ENCODE peak calls at places on chromosomes 5 and 9, in ten cellular contexts. N is body of pancreas, W is cardiac fibroblast, S is GM12865, Z is HepG2, U is colonic mucosa, O is fibroblast of lung, C is BJ, V is neural progenitor cell, B is upper lobe of right lung. T is an unnamed sample.

GRCh38 chr5:575636-576035 is 36.5 kb upstream of the CEP72 start:
- DNase-seq in N (no peak), W (no peak), S (no peak), Z (no peak), U (no peak), O (no peak), C (no peak), V (no peak), B (no peak), T (no peak)

GRCh38 chr5:2663489-2663888 is 88.0 kb downstream of the IRX2 start:
- DNase-seq in N (no peak), W (no peak), S (no peak), Z (no peak), U (no peak), O (no peak), C (no peak), V (no peak), B (no peak), T (no peak)

GRCh38 chr9:27088981-27089380 is 20.0 kb upstream of the TEK start:
- DNase-seq in N (no peak), W (peak), S (no peak), Z (no peak), U (no peak), O (peak), C (peak), V (no peak), B (no peak), T (peak)

GRCh38 chr5:140711794-140712193 is 11.5 kb downstream of the ZMAT2 start:
- DNase-seq in N (no peak), W (no peak), S (no peak), Z (no peak), U (no peak), O (no peak), C (no peak), V (no peak), B (no peak), T (no peak)

GRCh38 chr9:93256878-93257807 is 73.2 kb downstream of the WNK2 start:
- DNase-seq in N (peak), W (no peak), S (no peak), Z (no peak), U (peak), O (no peak), C (no peak), V (no peak), B (peak), T (no peak)

GRCh38 chr5:14908195-14908594 is 36.6 kb upstream of the ANKH start:
- DNase-seq in N (no peak), W (peak), S (no peak), Z (no peak), U (no peak), O (peak), C (no peak), V (no peak), B (no peak), T (no peak)

GRCh38 chr5:65062684-65063083 is 294.0 kb downstream of the CWC27 start:
- DNase-seq in N (no peak), W (peak), S (no peak), Z (no peak), U (peak), O (peak), C (peak), V (no peak), B (no peak), T (peak)

GRCh38 chr9:130570200-130570599 is 9.2 kb upstream of the FUBP3 start:
- DNase-seq in N (no peak), W (peak), S (no peak), Z (no peak), U (no peak), O (peak), C (no peak), V (no peak), B (no peak), T (no peak)

GRCh38 chr9:121359358-121360294 is 10.4 kb downstream of the STOM start:
- DNase-seq in N (no peak), W (peak), S (peak), Z (no peak), U (no peak), O (peak), C (peak), V (no peak), B (no peak), T (no peak)

GRCh38 chr9:93508207-93508606 is 54.8 kb upstream of the FAM120AOS start:
- DNase-seq in N (no peak), W (no peak), S (no peak), Z (no peak), U (no peak), O (no peak), C (no peak), V (no peak), B (peak), T (no peak)

GRCh38 chr9:116661037-116661954 is 25.8 kb upstream of the TRIM32 start:
- DNase-seq in N (peak), W (peak), S (peak), Z (peak), U (no peak), O (peak), C (peak), V (peak), B (no peak), T (peak)

GRCh38 chr5:154701181-154701580 is 54.0 kb upstream of the LARP1 start:
- DNase-seq in N (peak), W (no peak), S (no peak), Z (peak), U (no peak), O (no peak), C (no peak), V (no peak), B (no peak), T (no peak)

GRCh38 chr9:72351538-72352453 is 13.2 kb downstream of the ZFAND5 start:
- DNase-seq in N (no peak), W (peak), S (no peak), Z (no peak), U (no peak), O (peak), C (no peak), V (no peak), B (no peak), T (peak)

GRCh38 chr5:61477788-61478187 is 145.7 kb downstream of the ZSWIM6 start:
- DNase-seq in N (no peak), W (no peak), S (no peak), Z (no peak), U (no peak), O (no peak), C (no peak), V (no peak), B (no peak), T (no peak)

GRCh38 chr5:56711191-56711590 is 104.2 kb upstream of the MAP3K1 start:
- DNase-seq in N (no peak), W (peak), S (no peak), Z (no peak), U (no peak), O (peak), C (peak), V (no peak), B (no peak), T (peak)

GRCh38 chr9:124803911-124804310 is 27.0 kb downstream of the OLFML2A start:
- DNase-seq in N (no peak), W (no peak), S (no peak), Z (no peak), U (no peak), O (no peak), C (no peak), V (no peak), B (no peak), T (no peak)

GRCh38 chr9:91120200-91120599 is 241.5 kb downstream of the AUH start:
- DNase-seq in N (no peak), W (no peak), S (no peak), Z (no peak), U (no peak), O (no peak), C (no peak), V (no peak), B (no peak), T (no peak)

GRCh38 chr9:135887021-135887507 is 20.3 kb downstream of the CAMSAP1 start:
- DNase-seq in N (no peak), W (peak), S (no peak), Z (no peak), U (no peak), O (peak), C (no peak), V (no peak), B (no peak), T (no peak)

GRCh38 chr5:38994329-38994927 is 79.8 kb downstream of the RICTOR start:
- DNase-seq in N (peak), W (peak), S (no peak), Z (peak), U (peak), O (peak), C (no peak), V (peak), B (no peak), T (no peak)

GRCh38 chr9:77597057-77597456 is 51.1 kb downstream of the GNA14 start:
- DNase-seq in N (no peak), W (peak), S (no peak), Z (no peak), U (no peak), O (no peak), C (no peak), V (no peak), B (no peak), T (no peak)

GRCh38 chr5:34586117-34586885 is 69.8 kb upstream of the RAI14 start:
- DNase-seq in N (no peak), W (peak), S (no peak), Z (peak), U (no peak), O (peak), C (no peak), V (no peak), B (no peak), T (peak)

GRCh38 chr5:2010940-2011339 is 128.2 kb upstream of the IRX4 start:
- DNase-seq in N (no peak), W (no peak), S (no peak), Z (no peak), U (no peak), O (no peak), C (no peak), V (no peak), B (no peak), T (no peak)

GRCh38 chr9:72361227-72361626 is 3.8 kb downstream of the ZFAND5 start:
- DNase-seq in N (no peak), W (no peak), S (no peak), Z (no peak), U (no peak), O (no peak), C (no peak), V (no peak), B (no peak), T (no peak)

GRCh38 chr5:119458911-119459632 is 6.8 kb downstream of the HSD17B4 start:
- DNase-seq in N (no peak), W (no peak), S (no peak), Z (no peak), U (no peak), O (no peak), C (no peak), V (no peak), B (no peak), T (no peak)

GRCh38 chr5:145699846-145700245 is 135.3 kb downstream of the PRELID2 start:
- DNase-seq in N (no peak), W (no peak), S (no peak), Z (no peak), U (no peak), O (peak), C (no peak), V (no peak), B (no peak), T (no peak)

GRCh38 chr5:31554552-31554951 is 22.5 kb downstream of the C5orf22 start:
- DNase-seq in N (no peak), W (no peak), S (no peak), Z (no peak), U (no peak), O (peak), C (no peak), V (no peak), B (no peak), T (no peak)

GRCh38 chr9:34463098-34463900 is 4.7 kb downstream of the DNAI1 start:
- DNase-seq in N (no peak), W (peak), S (no peak), Z (no peak), U (no peak), O (peak), C (peak), V (no peak), B (no peak), T (no peak)

GRCh38 chr5:135176991-135177390 is 143.0 kb upstream of the PITX1 start:
- DNase-seq in N (no peak), W (no peak), S (no peak), Z (no peak), U (no peak), O (no peak), C (no peak), V (no peak), B (no peak), T (no peak)

DNA sequence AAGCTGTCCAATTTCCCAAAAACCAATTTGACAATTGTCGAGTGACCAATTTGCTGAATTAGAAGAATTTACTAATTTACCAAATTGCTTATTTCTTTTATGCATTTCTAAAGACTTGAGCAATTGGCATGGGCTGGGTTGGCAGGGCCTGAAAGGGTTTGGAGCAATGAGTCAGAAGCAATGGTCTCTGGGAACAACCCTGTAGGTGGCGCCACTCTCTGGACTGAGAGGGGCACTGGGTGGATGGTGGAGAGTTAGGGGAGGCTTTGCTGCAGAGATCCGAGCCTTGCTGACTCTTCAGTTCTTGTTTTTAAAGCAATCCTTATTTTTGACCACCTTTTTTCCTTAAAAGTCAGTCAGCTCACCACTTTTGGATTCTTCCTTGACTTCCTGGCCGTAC is 71.5 kb upstream of the RPS23 start:
- DNase-seq in N (no peak), W (peak), S (peak), Z (no peak), U (peak), O (no peak), C (no peak), V (peak), B (no peak), T (no peak)
- TF ChIP-seq CTCF in N (no peak), W (peak), S (peak), Z (peak), U (peak), O (peak), C (peak), V (peak), B (peak), T (peak)

DNA sequence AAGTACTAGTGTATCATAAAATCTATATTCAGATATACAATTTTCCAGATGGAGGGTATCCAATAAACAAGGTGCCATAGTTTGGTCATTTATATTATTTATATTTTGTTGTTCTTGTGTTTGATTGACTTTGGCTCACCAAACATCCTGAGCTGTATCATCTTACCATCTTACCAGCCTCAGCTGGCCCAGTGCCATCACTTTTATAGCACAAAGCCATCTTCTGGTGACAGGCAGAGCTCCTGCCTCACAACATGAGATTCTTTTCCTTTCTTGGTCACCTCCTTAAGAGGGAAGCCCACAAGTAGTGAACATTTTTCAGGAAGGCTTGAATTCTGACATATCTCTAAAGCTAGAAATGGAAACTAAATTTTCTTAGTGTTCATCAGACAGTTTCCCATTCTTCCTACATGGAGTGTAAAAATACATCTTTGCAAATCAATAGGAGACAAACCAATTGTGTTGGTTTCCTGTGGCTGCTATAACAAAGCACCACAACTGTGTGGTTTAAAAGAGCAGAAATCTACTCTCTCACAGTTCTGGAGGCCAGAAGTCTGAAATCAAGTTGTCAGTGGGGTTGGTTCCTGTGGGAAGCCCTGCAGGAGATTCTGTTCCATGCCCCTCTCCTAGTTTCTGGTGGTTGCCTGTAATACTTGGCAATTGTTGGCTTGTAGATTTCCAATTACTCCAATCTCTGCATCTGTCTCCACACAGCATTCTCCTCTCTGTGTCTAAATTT is 341.8 kb downstream of the MAN2A1 start:
- DNase-seq in N (peak), W (no peak), S (no peak), Z (no peak), U (no peak), O (no peak), C (no peak), V (no peak), B (no peak), T (no peak)
- H3K4me3 ChIP-seq in N (no peak), W (no peak), S (no peak), Z (no peak), U (no peak), O (no peak), C (no peak), V (no peak), B (no peak), T (no peak)

DNA sequence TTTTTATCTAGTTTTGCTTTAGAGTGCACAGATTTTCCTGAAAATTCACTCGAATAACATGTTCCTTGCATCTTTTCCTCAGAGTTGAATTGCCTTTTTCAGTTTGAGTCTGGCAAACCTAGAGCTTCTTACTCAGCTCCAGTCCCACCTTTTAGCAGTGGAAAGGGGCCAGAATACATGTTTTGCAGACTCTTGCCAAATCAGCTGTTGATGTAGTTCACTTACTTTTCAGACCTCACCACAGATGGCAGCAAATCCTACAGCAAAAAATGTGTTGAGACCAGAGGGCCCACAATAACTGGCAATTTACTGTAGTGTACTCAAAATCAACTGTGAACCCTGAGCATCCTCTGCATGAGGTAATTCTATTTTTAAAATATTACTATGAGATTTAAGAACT is 545.2 kb upstream of the ACO1 start:
- DNase-seq in N (no peak), W (no peak), S (no peak), Z (peak), U (no peak), O (no peak), C (no peak), V (peak), B (no peak), T (no peak)
- TF ChIP-seq CTCF in N (no peak), W (no peak), S (no peak), Z (peak), U (no peak), O (no peak), C (no peak), V (peak), B (no peak), T (no peak)

GRCh38 chr5:172511952-172512351 is 57.6 kb upstream of the SH3PXD2B start:
- DNase-seq in N (no peak), W (no peak), S (no peak), Z (no peak), U (no peak), O (no peak), C (no peak), V (no peak), B (no peak), T (no peak)
- H3K4me3 ChIP-seq in N (no peak), W (no peak), S (no peak), Z (no peak), U (no peak), O (no peak), C (no peak), V (no peak), B (no peak), T (no peak)

DNA sequence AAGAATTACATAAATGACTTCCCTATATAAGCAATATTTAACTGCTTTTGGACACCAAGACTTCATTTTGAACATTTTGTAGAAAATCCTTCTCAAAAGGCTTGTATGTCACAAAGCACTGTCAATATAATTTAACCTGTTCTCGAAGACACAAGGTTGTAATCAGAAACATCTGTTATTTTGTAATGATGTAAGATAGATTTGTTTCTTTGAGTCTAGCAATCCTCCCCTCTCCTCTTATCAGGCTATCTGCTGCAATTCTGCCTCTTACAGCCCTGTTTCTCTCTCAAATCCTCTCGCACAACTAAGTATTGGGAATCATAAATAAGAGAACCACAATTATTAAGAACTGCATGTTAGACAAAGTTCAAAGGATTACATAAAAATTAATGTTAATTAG is 18.6 kb upstream of the TARS1 start:
- DNase-seq in N (no peak), W (no peak), S (no peak), Z (no peak), U (no peak), O (no peak), C (no peak), V (no peak), B (no peak), T (no peak)
- TF ChIP-seq CTCF in N (no peak), W (no peak), S (no peak), Z (no peak), U (no peak), O (no peak), C (no peak), V (no peak), B (no peak), T (no peak)

GRCh38 chr5:179242676-179243075 is 102.6 kb downstream of the ADAMTS2 start:
- DNase-seq in N (no peak), W (no peak), S (no peak), Z (no peak), U (no peak), O (no peak), C (no peak), V (no peak), B (no peak), T (no peak)
- H3K4me3 ChIP-seq in N (no peak), W (no peak), S (no peak), Z (no peak), U (no peak), O (no peak), C (no peak), V (no peak), B (no peak), T (no peak)

GRCh38 chr5:142981886-142982820 is 212.0 kb downstream of the ARHGAP26 start:
- DNase-seq in N (peak), W (peak), S (no peak), Z (peak), U (peak), O (peak), C (no peak), V (peak), B (peak), T (no peak)

GRCh38 chr5:142984525-142984924 is 214.3 kb downstream of the ARHGAP26 start:
- DNase-seq in N (no peak), W (no peak), S (no peak), Z (no peak), U (no peak), O (peak), C (no peak), V (no peak), B (no peak), T (no peak)

GRCh38 chr5:142984016-142984415 is 213.8 kb downstream of the ARHGAP26 start:
- DNase-seq in N (no peak), W (peak), S (no peak), Z (no peak), U (no peak), O (peak), C (no peak), V (peak), B (no peak), T (no peak)

GRCh38 chr5:142981475-142981874 is 211.3 kb downstream of the ARHGAP26 start:
- DNase-seq in N (no peak), W (peak), S (no peak), Z (no peak), U (no peak), O (peak), C (no peak), V (peak), B (no peak), T (no peak)

DNA sequence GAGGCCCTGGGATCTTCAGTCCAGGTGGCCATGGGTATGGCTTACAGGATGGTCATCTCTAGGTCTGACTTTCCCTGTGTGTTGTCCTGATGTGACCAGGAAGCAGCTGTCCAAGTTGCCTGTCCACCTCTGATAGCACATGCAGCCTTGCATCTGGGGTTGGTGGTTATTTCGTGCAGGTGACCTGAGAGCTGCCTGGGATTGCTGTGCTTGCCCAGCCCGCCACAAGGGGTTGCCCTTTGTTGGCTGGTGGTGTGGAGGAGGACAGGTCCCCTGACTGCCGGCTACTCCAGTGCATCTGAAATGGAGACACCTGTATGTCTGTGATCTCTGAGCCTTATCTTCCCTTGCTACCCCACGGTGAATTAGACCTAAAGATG is 212.6 kb downstream of the ARHGAP26 start:
- DNase-seq in N (no peak), W (no peak), S (peak), Z (no peak), U (no peak), O (no peak), C (no peak), V (peak), B (no peak), T (no peak)
- TF ChIP-seq CTCF in N (peak), W (no peak), S (peak), Z (peak), U (no peak), O (peak), C (no peak), V (peak), B (peak), T (no peak)